ENCODE peak calls at places on chromosomes 13 and 19, in eight cellular contexts. K is right lobe of liver, I is adrenal gland, H is gastrocnemius medialis, A is uterus, W is A549, L is body of pancreas, P is stomach. D is an unnamed sample. For H3K4me1, the result is how much of the 10 kb centered on the place peaks cover.

GRCh38 chr19:12244370-12244769 is 50.3 kb downstream of the ZNF44 start:
- DNase-seq in W (no peak), P (no peak), H (no peak), L (no peak), I (no peak), K (no peak), A (no peak), D (no peak)

GRCh38 chr19:50567882-50568281 is 353 bp downstream of the LRRC4B start:
- DNase-seq in I (no peak), A (no peak), L (no peak), W (no peak), K (peak), P (no peak), H (no peak), D (no peak)

GRCh38 chr13:84925443-84925842 is 873.8 kb downstream of the SLITRK6 start:
- DNase-seq in W (no peak), A (no peak), P (no peak), L (no peak), I (no peak), H (no peak), K (no peak), D (no peak)

GRCh38 chr19:3873151-3873550 is 4.3 kb upstream of the ZFR2 start:
- DNase-seq in I (no peak), W (no peak), K (no peak), H (no peak), L (no peak), P (no peak), A (no peak), D (no peak)

GRCh38 chr19:50059045-50059444 is 33.2 kb downstream of the ZNF473 start:
- DNase-seq in P (no peak), K (no peak), L (no peak), I (no peak), W (no peak), A (no peak), H (no peak), D (no peak)

GRCh38 chr13:94656766-94657165 is 55.1 kb downstream of the GPR180 start:
- DNase-seq in H (no peak), W (peak), K (no peak), P (no peak), I (no peak), L (no peak), A (no peak), D (no peak)

GRCh38 chr19:21680026-21680425 is 87.4 kb downstream of the ZNF100 start:
- DNase-seq in K (no peak), P (no peak), W (no peak), L (no peak), I (no peak), H (no peak), A (no peak), D (no peak)

GRCh38 chr13:97257800-97258799 is 36.0 kb downstream of the MBNL2 start:
- DNase-seq in W (peak), I (peak), L (peak), P (no peak), K (peak), A (peak), H (peak), D (peak)

GRCh38 chr13:80923907-80924306 is 583.0 kb upstream of the SPRY2 start:
- DNase-seq in K (no peak), A (no peak), H (no peak), P (no peak), I (no peak), L (no peak), W (no peak), D (no peak)

GRCh38 chr19:8307400-8307964 is 676 bp downstream of the CD320 start:
- DNase-seq in I (peak), W (no peak), H (peak), L (peak), A (no peak), K (no peak), P (peak), D (no peak)

GRCh38 chr13:100646030-100646673 is 28.4 kb downstream of the TMTC4 start:
- DNase-seq in K (no peak), A (no peak), W (peak), I (no peak), P (peak), H (no peak), L (peak), D (no peak)

GRCh38 chr19:51712461-51713081 is 11.2 kb downstream of the HAS1 start:
- DNase-seq in K (peak), W (peak), A (no peak), H (no peak), I (no peak), L (peak), P (no peak), D (no peak)

GRCh38 chr19:2337329-2337707 is 8.8 kb downstream of the SPPL2B start:
- DNase-seq in K (no peak), W (no peak), A (peak), H (no peak), P (no peak), I (peak), L (peak), D (no peak)

GRCh38 chr19:16185925-16186234 is 670 bp downstream of the FAM32A start:
- DNase-seq in H (no peak), I (no peak), L (no peak), A (no peak), P (no peak), K (no peak), W (no peak), D (peak)

GRCh38 chr13:28820099-28821051 is at the start of gene MTUS2:
- DNase-seq in W (no peak), A (no peak), L (peak), I (no peak), K (peak), P (no peak), H (no peak), D (no peak)

GRCh38 chr13:110354715-110355473 is 47.8 kb downstream of the COL4A2 start:
- DNase-seq in W (no peak), L (peak), P (no peak), K (no peak), H (no peak), I (no peak), A (no peak), D (no peak)

GRCh38 chr19:54955356-54955755 is 8.0 kb upstream of the NLRP7 start:
- DNase-seq in A (no peak), L (no peak), H (no peak), P (no peak), K (no peak), W (no peak), I (no peak), D (no peak)

GRCh38 chr19:39701291-39701690 is 3.0 kb upstream of the LGALS14 start:
- DNase-seq in W (no peak), L (no peak), K (no peak), H (no peak), P (no peak), I (no peak), A (no peak), D (no peak)

GRCh38 chr19:53537523-53538377 is at the start of gene ZNF331:
- DNase-seq in I (peak), P (peak), H (peak), W (peak), L (peak), K (peak), A (peak), D (peak)

GRCh38 chr13:45243072-45243471 is 42.2 kb upstream of the KCTD4 start:
- DNase-seq in K (peak), P (peak), I (no peak), L (no peak), W (no peak), H (peak), A (no peak), D (no peak)

GRCh38 chr19:29704562-29705558 is 10.2 kb downstream of the C19orf12 start:
- DNase-seq in L (no peak), A (no peak), H (no peak), K (no peak), I (no peak), W (no peak), P (no peak), D (no peak)

GRCh38 chr19:47226426-47227346 is 4.3 kb downstream of the BBC3 start:
- DNase-seq in P (peak), W (peak), H (peak), L (peak), I (peak), A (peak), K (peak), D (peak)

GRCh38 chr13:59730026-59730425 is 433.7 kb downstream of the DIAPH3 start:
- DNase-seq in W (no peak), I (no peak), H (no peak), P (no peak), A (no peak), K (no peak), L (no peak), D (no peak)

DNA sequence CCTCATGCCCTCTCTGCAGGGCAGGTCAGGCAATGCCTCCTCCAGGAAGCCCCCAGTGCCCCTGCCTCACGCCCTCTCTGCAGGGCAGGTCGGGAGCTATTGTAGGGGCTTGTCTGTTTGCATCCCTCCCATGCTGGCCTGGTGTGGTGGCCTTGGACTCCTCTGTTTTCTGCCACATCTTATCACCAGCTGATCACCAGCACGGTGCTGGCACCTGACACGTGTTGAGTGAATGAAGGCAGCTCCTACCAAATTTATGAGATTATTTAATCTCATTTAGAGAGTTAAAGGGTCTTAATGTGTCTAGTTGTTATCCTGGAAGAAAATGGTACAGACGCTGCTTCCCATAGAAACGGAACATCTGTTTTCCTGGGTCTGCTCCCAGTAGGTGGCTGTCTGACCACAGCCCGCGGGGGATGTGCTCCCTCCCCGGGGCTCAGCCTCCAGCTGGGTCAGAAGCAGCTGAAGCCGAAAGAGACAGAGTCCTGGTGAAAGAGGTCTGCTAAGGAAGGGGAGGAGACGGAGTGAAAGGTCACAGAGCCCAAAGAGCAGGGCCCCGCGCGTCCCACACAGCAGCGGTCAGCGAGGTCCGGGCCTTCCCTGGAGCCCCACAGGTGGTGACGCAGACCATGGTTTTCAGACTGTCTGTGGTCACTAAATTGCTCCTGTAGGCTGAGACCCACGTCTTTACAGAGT is 51.7 kb upstream of the C13orf46 start:
- DNase-seq in P (no peak), L (no peak), H (no peak), K (peak), W (no peak), I (no peak), A (peak), D (no peak)
- H3K4me1 ChIP-seq in P (under half), L (under half), H (under half), K (under half), W (under half), I (under half), A (under half), D (under half)

DNA sequence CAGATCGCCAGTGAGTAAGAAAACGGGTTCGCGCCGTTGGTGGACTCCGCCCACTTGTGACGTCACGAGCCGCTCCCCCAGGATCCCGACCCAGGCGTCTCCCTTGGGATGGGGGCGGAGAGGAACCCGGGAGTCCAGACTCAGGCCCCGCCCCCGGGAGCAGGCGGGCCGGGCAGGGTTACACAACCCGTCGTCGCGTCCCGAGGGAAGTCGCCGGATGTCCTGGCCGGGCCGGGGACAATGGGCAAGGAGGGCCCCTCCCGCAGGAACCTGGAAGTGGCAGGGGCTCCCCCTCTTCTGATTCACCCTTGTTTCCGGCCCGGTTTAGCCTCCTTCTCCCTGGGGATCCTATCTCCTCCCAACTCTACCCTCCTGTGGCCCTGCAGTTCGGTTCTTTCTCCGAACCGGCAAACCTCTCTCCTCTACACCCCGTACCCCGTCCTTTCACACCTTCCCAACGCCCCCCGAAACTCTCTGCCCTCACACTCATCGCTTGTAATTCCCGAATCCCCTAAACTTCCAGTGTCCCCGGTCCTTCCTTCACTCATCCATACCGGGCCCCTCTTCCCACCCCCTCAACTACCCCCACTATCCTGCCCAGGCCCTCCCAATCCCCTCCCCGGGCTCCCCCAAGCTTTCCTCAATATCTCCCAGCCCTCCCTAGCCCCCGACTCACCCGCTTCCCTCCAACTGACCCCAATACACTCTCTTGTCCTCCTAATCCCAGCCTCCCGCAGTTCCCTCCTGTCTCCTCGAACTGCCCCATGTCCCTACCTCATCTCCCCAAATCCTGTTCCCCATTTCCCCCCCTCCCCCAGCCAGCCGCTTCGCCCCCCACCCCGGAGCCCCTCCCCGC is 20.0 kb upstream of the ERCC1 start:
- DNase-seq in L (peak), H (peak), I (peak), W (peak), P (peak), K (peak), A (peak), D (peak)
- TF ChIP-seq POLR2A in L (peak), H (peak), I (no peak), W (peak), P (no peak), K (peak), A (peak), D (peak)

GRCh38 chr19:44958090-44958489 is 2.9 kb downstream of the CLPTM1 start:
- DNase-seq in L (no peak), A (no peak), W (no peak), I (peak), H (no peak), P (no peak), K (no peak), D (no peak)

GRCh38 chr19:44951179-44952159 is 3.7 kb upstream of the CLPTM1 start:
- DNase-seq in L (peak), P (peak), A (peak), H (peak), K (peak), I (peak), W (peak), D (peak)

GRCh38 chr19:44955500-44956439 is 590 bp downstream of the CLPTM1 start:
- DNase-seq in K (no peak), P (no peak), A (no peak), H (no peak), W (no peak), I (peak), L (no peak), D (no peak)

GRCh38 chr19:44954278-44954648 is 917 bp upstream of the CLPTM1 start:
- DNase-seq in P (no peak), K (no peak), I (no peak), L (no peak), A (no peak), W (no peak), H (no peak), D (no peak)

DNA sequence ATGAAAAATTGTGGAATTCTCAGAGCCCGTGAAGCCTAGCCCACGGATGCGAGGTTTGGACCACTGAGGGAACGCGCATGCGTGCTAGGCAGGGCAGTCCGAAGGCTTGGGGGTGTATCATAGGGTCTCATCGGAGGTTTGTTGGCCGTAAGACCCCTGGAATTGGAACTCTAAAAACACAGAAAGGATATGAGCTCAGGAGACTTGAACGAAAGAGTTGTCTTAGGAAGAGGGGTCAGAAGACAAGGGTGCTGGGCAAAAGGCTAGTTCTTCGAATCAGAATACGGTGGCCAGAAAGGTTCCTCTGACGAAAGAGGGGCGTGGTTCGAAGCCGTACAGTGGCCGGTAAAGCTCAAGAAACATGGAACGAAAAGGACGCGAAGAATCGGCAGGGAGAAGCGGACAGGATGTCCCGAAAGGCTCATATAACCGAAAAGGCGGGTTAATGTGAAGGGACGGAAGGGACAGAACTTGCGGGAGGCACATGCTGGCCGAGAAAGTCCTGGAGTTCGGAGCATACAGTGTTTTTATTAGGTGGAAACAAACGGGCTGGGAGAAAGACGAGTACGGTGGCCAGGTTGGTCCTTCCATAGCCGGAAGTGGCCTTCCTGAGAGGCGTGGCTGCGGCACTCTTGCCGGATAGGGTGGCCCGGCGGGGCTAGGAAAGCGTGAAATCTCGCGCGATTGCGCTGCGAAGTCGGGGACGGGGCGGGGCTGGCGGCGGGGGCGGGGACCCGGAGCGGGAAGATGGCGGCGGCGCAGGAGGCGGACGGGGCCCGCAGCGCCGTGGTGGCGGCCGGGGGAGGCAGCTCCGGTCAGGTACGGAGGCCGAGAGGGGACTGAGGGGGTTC is at the start of gene CLPTM1:
- DNase-seq in K (peak), P (peak), I (peak), L (peak), W (peak), A (peak), H (peak), D (peak)
- TF ChIP-seq CTCF in K (no peak), P (no peak), I (no peak), L (no peak), W (no peak), A (peak), H (peak), D (no peak)

DNA sequence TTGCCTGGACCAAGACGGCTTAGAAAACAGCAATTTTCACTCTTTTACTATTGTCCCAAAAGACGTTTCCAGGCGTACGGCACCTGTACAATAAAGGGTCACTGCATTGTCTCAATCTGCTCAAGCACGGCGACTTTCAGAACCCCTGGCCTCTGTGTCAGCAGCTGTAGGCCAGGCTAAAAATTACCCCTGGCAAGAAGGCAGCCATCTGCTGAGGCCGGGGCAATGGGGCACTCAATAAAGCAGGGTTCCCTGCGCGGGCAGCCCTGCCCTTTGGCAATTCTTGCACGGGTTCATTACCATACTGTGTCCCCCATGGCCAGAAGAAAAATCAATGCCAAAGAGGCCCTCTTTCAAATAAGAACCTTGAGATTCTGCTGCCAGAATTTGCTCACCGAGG is 52.1 kb downstream of the STK24 start:
- DNase-seq in A (no peak), L (no peak), I (no peak), K (no peak), P (no peak), W (no peak), H (no peak), D (no peak)
- H3K4me1 ChIP-seq in A (under half), L (half or more), I (under half), K (under half), P (half or more), W (under half), H (half or more), D (under half)

GRCh38 chr19:48899781-48900476 is at the start of gene NUCB1:
- DNase-seq in H (peak), A (peak), L (peak), W (peak), P (peak), I (peak), K (peak), D (peak)
- TF ChIP-seq POLR2A in H (peak), A (peak), L (peak), W (peak), P (no peak), I (no peak), K (peak), D (peak)

DNA sequence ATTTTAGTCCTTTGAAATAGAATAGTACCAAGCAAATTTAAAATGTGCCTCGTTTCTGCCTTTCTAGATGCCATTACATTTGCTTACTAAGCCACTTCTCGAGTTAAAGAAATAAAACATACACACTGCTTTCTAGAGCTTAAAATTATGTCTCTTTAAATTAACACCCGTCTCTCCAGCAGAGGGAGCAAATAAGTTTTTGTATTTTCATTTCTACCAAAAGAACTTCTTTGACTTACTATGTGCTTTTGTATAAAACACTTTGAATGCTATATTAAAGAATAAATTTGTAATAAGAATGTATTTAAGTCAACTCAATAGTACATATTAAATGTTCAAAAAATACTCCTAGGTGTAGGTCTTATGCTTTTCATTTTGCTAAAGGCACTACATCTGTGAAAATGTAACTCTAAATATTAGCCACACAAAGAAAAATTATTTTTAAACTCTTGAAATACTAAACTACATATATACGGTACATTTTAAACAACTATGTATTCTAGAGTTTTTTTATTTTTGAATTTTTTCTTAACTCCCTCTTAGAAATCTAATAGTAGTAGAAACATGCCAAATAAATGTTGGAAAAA is 269.3 kb upstream of the MIR17HG start:
- DNase-seq in H (no peak), W (peak), I (no peak), A (no peak), K (no peak), P (no peak), L (no peak), D (no peak)
- TF ChIP-seq CTCF in H (no peak), W (peak), I (no peak), A (no peak), K (peak), P (no peak), L (peak), D (no peak)

D was measured in tibial nerve.